ENCODE peak calls at places on chromosomes 12 and 14, in four cellular contexts. One of them, this sample, is unnamed.

GRCh38 chr12:65905941-65906471 is 81.7 kb downstream of the HMGA2 start:
- DNase-seq in keratinocyte: no peak
- DNase-seq in heart left ventricle: no peak
- DNase-seq in nephron progenitor cell: no peak
- DNase-seq in this sample: no peak

GRCh38 chr12:89848732-89849131 is 140.1 kb upstream of the ATP2B1 start:
- DNase-seq in keratinocyte: no peak
- DNase-seq in heart left ventricle: peak; percentile 39
- DNase-seq in nephron progenitor cell: no peak
- DNase-seq in this sample: no peak

GRCh38 chr12:68113644-68114043 is 45.9 kb downstream of the IFNG start:
- DNase-seq in keratinocyte: no peak
- DNase-seq in heart left ventricle: no peak
- DNase-seq in nephron progenitor cell: no peak
- DNase-seq in this sample: no peak

GRCh38 chr12:2355604-2356003 is 302.8 kb downstream of the CACNA1C start:
- DNase-seq in keratinocyte: no peak
- DNase-seq in heart left ventricle: no peak
- DNase-seq in nephron progenitor cell: no peak
- DNase-seq in this sample: no peak

GRCh38 chr12:132761032-132761910 is at the start of gene ANKLE2:
- DNase-seq in keratinocyte: no peak
- DNase-seq in heart left ventricle: peak; percentile 76
- DNase-seq in nephron progenitor cell: peak; percentile 75
- DNase-seq in this sample: peak; percentile 90

GRCh38 chr12:89236237-89236636 is 116.1 kb downstream of the DUSP6 start:
- DNase-seq in keratinocyte: no peak
- DNase-seq in heart left ventricle: no peak
- DNase-seq in nephron progenitor cell: no peak
- DNase-seq in this sample: no peak

GRCh38 chr14:74140374-74140850 is 55.7 kb downstream of the LIN52 start:
- DNase-seq in keratinocyte: no peak
- DNase-seq in heart left ventricle: no peak
- DNase-seq in nephron progenitor cell: peak; percentile 33
- DNase-seq in this sample: no peak

GRCh38 chr14:105483300-105484068 is 3.2 kb upstream of the CRIP1 start:
- DNase-seq in keratinocyte: no peak
- DNase-seq in heart left ventricle: no peak
- DNase-seq in nephron progenitor cell: no peak
- DNase-seq in this sample: no peak

GRCh38 chr14:92573761-92574498 is 60.3 kb downstream of the RIN3 start:
- DNase-seq in keratinocyte: no peak
- DNase-seq in heart left ventricle: no peak
- DNase-seq in nephron progenitor cell: no peak
- DNase-seq in this sample: no peak

GRCh38 chr12:16359512-16360491 is 12.4 kb downstream of the MGST1 start:
- DNase-seq in keratinocyte: no peak
- DNase-seq in heart left ventricle: peak; percentile 74
- DNase-seq in nephron progenitor cell: peak; percentile 78
- DNase-seq in this sample: no peak

GRCh38 chr12:18358077-18358476 is 96.8 kb downstream of the PIK3C2G start:
- DNase-seq in keratinocyte: no peak
- DNase-seq in heart left ventricle: no peak
- DNase-seq in nephron progenitor cell: no peak
- DNase-seq in this sample: no peak

GRCh38 chr14:103628221-103628683 is 759 bp upstream of the KLC1 start:
- DNase-seq in keratinocyte: no peak
- DNase-seq in heart left ventricle: peak; percentile 90
- DNase-seq in nephron progenitor cell: peak; percentile 72
- DNase-seq in this sample: peak; percentile 68

GRCh38 chr14:101064718-101065117 is 161.2 kb upstream of the RTL1 start:
- DNase-seq in keratinocyte: no peak
- DNase-seq in heart left ventricle: peak; percentile 12
- DNase-seq in nephron progenitor cell: no peak
- DNase-seq in this sample: no peak

DNA sequence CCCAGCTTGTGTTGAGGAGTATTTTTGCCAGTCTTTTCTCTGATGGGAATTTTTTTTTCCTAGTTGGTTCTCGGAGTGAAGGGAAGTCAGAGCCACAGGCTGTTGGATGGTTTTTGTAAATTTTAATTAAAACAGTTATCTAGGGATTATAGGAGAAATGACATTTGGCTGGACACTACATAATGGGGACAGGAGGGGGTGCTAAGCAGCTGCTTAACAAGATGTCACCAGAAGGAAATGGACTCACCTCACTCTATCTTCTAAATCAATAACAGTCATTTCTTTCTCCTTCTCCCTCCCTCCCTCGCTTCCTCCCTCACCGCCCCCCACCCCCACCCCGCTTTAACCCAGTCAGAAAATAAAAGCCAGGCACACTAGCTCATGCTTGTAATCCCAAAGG is 93.4 kb upstream of the TMEM233 start:
- DNase-seq in keratinocyte: no peak
- DNase-seq in heart left ventricle: no peak
- DNase-seq in nephron progenitor cell: no peak
- DNase-seq in this sample: no peak
- TF ChIP-seq CTCF in keratinocyte: no peak
- TF ChIP-seq CTCF in heart left ventricle: no peak
- TF ChIP-seq CTCF in nephron progenitor cell: no peak
- TF ChIP-seq CTCF in this sample: no peak

GRCh38 chr12:118070650-118071049 is 9.7 kb upstream of the WSB2 start:
- DNase-seq in keratinocyte: no peak
- DNase-seq in heart left ventricle: no peak
- DNase-seq in nephron progenitor cell: no peak
- DNase-seq in this sample: no peak
- TF ChIP-seq CTCF in keratinocyte: no peak
- TF ChIP-seq CTCF in heart left ventricle: no peak
- TF ChIP-seq CTCF in nephron progenitor cell: no peak
- TF ChIP-seq CTCF in this sample: no peak

DNA sequence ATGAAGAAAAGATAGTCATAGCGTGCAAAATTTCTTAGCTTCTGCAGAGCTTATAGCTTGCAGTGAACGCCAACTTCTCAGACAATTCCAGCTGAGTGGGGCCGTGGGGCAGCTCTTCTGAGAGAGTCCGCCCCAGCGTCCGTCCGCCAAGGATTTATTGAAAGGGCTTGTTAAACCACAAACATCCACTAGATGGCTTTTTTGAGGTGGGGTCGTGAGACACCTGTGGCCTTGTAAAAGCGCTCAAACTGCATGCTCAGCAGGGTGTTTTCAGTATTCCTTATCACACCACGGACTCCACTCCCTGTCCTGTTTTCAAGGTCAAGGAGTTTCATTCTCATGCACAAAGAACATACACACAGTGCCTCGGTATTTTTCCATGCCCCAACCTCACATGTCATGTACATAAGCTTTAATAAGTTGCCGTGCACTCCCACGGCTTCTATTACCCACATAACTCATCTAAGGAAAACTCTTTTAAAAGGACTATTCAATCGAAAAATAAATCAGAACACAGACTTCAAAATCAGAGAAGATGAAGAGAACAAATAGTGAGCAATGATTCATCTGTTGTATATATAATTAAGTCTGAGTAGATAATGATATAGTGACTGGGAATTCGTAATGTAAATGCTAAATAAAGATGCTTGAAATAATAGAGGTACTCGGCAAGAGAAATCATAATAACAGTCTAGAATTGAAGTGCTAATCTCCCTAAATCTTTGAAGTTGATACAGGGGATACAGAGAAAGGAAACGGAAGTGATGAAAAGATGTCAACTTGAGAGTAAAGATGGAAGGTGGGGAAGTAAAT is 46.7 kb downstream of the WBP11 start:
- DNase-seq in keratinocyte: no peak
- DNase-seq in heart left ventricle: no peak
- DNase-seq in nephron progenitor cell: peak; percentile 45
- DNase-seq in this sample: no peak
- TF ChIP-seq CTCF in keratinocyte: peak; percentile 5
- TF ChIP-seq CTCF in heart left ventricle: peak; percentile 20
- TF ChIP-seq CTCF in nephron progenitor cell: peak; percentile 66
- TF ChIP-seq CTCF in this sample: peak; percentile 4

GRCh38 chr12:6947615-6948014 is 3.5 kb upstream of the PTPN6 start:
- DNase-seq in keratinocyte: no peak
- DNase-seq in heart left ventricle: no peak
- DNase-seq in nephron progenitor cell: no peak
- DNase-seq in this sample: no peak

GRCh38 chr12:6945613-6946012 is 1.8 kb downstream of the C12orf57 start:
- DNase-seq in keratinocyte: no peak
- DNase-seq in heart left ventricle: peak; percentile 34
- DNase-seq in nephron progenitor cell: no peak
- DNase-seq in this sample: no peak

GRCh38 chr12:6946920-6947374 is 3.1 kb downstream of the C12orf57 start:
- DNase-seq in keratinocyte: no peak
- DNase-seq in heart left ventricle: no peak
- DNase-seq in nephron progenitor cell: no peak
- DNase-seq in this sample: no peak

GRCh38 chr12:6944381-6945186 is 762 bp downstream of the C12orf57 start:
- DNase-seq in keratinocyte: no peak
- DNase-seq in heart left ventricle: peak; percentile 96
- DNase-seq in nephron progenitor cell: peak; percentile 87
- DNase-seq in this sample: peak; percentile 83

DNA sequence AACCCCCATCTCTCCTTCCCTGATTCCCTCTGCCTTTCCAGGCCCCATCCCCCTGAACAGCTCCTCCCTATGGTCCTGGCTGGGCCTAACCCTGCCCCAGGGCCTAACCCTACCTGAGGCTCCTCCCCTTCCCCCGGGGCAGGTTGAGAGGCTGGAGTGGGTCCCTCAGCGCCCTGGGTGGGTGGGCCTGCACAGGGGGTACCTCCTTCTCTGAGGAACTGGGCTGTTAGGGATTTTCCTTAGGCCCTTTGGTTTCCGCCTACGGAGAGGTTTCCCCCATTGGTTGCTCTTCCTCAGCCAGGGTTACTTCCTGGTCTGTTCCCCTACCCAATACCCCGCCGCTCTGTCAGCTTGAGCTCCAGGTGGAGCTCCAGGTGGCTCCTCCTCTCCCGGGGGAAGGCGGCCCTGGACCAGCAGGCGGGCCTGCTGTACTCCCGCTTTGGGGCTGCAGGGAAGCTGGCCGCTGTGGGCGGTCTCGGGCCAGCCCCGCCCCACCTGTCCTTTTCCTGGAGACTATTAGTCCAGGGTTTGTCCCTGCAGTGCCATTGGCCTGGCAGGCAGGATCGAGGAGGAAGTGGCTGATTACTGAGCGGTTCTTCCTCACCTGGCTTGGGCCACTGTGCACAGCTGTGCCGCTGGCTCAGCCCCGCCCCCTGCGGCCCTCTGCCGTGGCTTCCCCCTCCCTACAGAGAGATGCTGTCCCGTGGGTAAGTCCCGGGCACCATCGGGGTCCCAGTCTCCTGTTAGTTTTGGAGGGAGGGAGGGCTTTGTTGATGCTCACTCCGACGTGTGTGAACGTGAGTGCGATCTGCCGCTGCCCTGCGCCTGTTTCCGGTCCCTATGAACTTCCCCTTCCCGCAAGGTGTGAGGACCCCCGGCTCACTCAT is 2.5 kb downstream of the C12orf57 start:
- DNase-seq in keratinocyte: no peak
- DNase-seq in heart left ventricle: peak; percentile 79
- DNase-seq in nephron progenitor cell: peak; percentile 85
- DNase-seq in this sample: peak; percentile 69
- TF ChIP-seq CTCF in keratinocyte: no peak
- TF ChIP-seq CTCF in heart left ventricle: no peak
- TF ChIP-seq CTCF in nephron progenitor cell: no peak
- TF ChIP-seq CTCF in this sample: no peak